ENCODE peak calls at places on chromosomes 12 and 14, in four cellular contexts. Q, G, A and W are unnamed samples.

GRCh38 chr12:65592416-65592815 is 231.9 kb upstream of the HMGA2 start:
- DNase-seq in Q (no peak), G (no peak), A (no peak), W (no peak)

GRCh38 chr12:52243774-52244614 is 11.0 kb downstream of the KRT7 start:
- DNase-seq in Q (peak; percentile 98), G (peak; percentile 95), A (peak; percentile 95), W (peak; percentile 91)

GRCh38 chr12:74922117-74922516 is 287.5 kb downstream of the KCNC2 start:
- DNase-seq in Q (no peak), G (no peak), A (no peak), W (no peak)

GRCh38 chr14:22427771-22428228 is 161.2 kb downstream of the DAD1 start:
- DNase-seq in Q (no peak), G (peak; percentile 87), A (peak; percentile 45), W (peak; percentile 65)

GRCh38 chr12:95143784-95144205 is 70.4 kb upstream of the NR2C1 start:
- DNase-seq in Q (no peak), G (peak; percentile 51), A (no peak), W (no peak)

GRCh38 chr12:32558941-32559340 is 120.2 kb upstream of the DNM1L start:
- DNase-seq in Q (no peak), G (peak; percentile 85), A (no peak), W (no peak)

GRCh38 chr12:89345376-89345775 is 6.9 kb downstream of the DUSP6 start:
- DNase-seq in Q (no peak), G (no peak), A (no peak), W (no peak)

GRCh38 chr12:79452906-79453305 is 237.9 kb downstream of the PAWR start:
- DNase-seq in Q (no peak), G (no peak), A (no peak), W (no peak)

GRCh38 chr12:68823711-68824110 is 15.7 kb downstream of the MDM2 start:
- DNase-seq in Q (no peak), G (no peak), A (no peak), W (peak; percentile 27)

GRCh38 chr12:30746190-30746589 is 8.6 kb downstream of the CAPRIN2 start:
- DNase-seq in Q (no peak), G (no peak), A (no peak), W (peak; percentile 18)

GRCh38 chr14:105087308-105087962 is 22.2 kb upstream of the GPR132 start:
- DNase-seq in Q (peak; percentile 84), G (peak; percentile 86), A (peak; percentile 19), W (peak; percentile 80)

GRCh38 chr12:49549735-49550710 is 11.2 kb downstream of the KCNH3 start:
- DNase-seq in Q (no peak), G (no peak), A (no peak), W (no peak)

GRCh38 chr12:19482551-19483109 is 43.3 kb downstream of the AEBP2 start:
- DNase-seq in Q (no peak), G (no peak), A (peak; percentile 76), W (peak; percentile 44)

GRCh38 chr12:6554168-6554989 is 1.5 kb downstream of the IFFO1 start:
- DNase-seq in Q (peak; percentile 85), G (peak; percentile 85), A (peak; percentile 82), W (peak; percentile 37)

GRCh38 chr14:94474581-94475031 is 1.4 kb downstream of the SERPINA9 start:
- DNase-seq in Q (no peak), G (peak; percentile 12), A (no peak), W (peak; percentile 15)

GRCh38 chr14:52399886-52400599 is 85.9 kb downstream of the PTGER2 start:
- DNase-seq in Q (no peak), G (peak; percentile 43), A (no peak), W (peak; percentile 4)

GRCh38 chr12:89988156-89988555 is 279.5 kb upstream of the ATP2B1 start:
- DNase-seq in Q (peak; percentile 43), G (peak; percentile 36), A (no peak), W (no peak)

GRCh38 chr14:33484264-33484663 is 466.6 kb downstream of the EGLN3 start:
- DNase-seq in Q (no peak), G (no peak), A (no peak), W (no peak)

GRCh38 chr14:45868863-45869262 is 615.9 kb upstream of the MIS18BP1 start:
- DNase-seq in Q (no peak), G (no peak), A (no peak), W (no peak)

GRCh38 chr12:49566361-49566760 is 1.6 kb downstream of the MCRS1 start:
- DNase-seq in Q (no peak), G (no peak), A (no peak), W (no peak)

GRCh38 chr12:105721051-105721825 is 390.7 kb downstream of the C12orf75 start:
- DNase-seq in Q (no peak), G (peak; percentile 43), A (no peak), W (no peak)

GRCh38 chr12:92149563-92149962 is 3.9 kb upstream of the BTG1 start:
- DNase-seq in Q (no peak), G (no peak), A (no peak), W (no peak)

GRCh38 chr14:56730468-56731145 is 79.7 kb downstream of the OTX2 start:
- DNase-seq in Q (no peak), G (no peak), A (no peak), W (no peak)
- H3K4me3 ChIP-seq in Q (no peak overlapping the region), G (no peak overlapping the region), A (no peak overlapping the region), W (no peak overlapping the region)

DNA sequence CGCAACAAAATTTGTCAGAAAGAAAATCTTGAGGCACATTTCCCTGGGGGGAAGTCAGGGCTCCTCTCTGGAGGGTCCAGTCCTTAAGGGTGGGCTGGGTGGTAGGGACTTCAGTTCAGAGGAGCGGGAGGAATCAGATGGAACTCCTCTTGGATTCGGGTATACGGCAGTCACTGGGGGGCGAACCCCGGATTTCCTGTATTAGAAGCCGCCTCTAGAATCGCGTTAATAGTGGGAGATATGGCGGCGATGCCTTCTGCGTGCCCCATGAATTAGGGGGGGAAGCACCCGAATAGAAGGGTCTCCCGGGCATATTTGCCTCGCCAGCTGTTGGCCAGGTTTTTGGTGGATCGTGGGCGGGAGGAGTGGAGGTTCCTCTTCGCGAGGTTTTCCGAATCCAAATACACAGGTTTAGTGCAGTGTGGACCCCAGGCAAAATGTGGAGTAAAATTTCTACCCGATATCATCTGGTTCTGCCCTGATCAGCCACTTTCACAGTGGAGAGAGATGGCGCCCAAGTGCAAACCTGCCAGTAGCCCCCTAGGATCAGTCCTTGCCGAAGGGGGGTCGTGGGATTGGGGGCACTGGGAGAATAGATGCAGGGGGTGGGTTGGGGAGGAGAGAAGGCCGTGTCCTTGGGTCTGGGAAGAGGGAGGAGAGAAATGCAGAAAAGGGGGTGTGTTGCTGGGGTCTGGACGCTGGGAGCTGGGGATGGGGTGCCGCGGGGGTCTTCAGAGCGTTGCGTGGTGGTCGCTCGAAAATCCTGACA is 637 bp downstream of the MEG3 start:
- DNase-seq in Q (no peak), G (peak; percentile 56), A (no peak), W (no peak)
- H3K4me3 ChIP-seq in Q (no peak overlapping the region), G (peak overlapping the region; percentile 94), A (peak overlapping the region; percentile 50), W (peak overlapping the region; percentile 29)

GRCh38 chr12:120498870-120499515 is 3.1 kb downstream of the DYNLL1 start:
- DNase-seq in Q (no peak), G (no peak), A (no peak), W (peak; percentile 41)
- H3K4me3 ChIP-seq in Q (no peak overlapping the region), G (no peak overlapping the region), A (no peak overlapping the region), W (no peak overlapping the region)

GRCh38 chr12:48115957-48116356 is 3.2 kb upstream of the PFKM start:
- DNase-seq in Q (no peak), G (no peak), A (no peak), W (no peak)

GRCh38 chr12:48119834-48120195 is 651 bp downstream of the PFKM start:
- DNase-seq in Q (no peak), G (no peak), A (no peak), W (no peak)

GRCh38 chr12:48119078-48119833 is at the start of gene PFKM:
- DNase-seq in Q (peak; percentile 84), G (peak; percentile 94), A (peak; percentile 95), W (peak; percentile 90)

GRCh38 chr12:48121522-48121921 is 2.4 kb downstream of the PFKM start:
- DNase-seq in Q (no peak), G (no peak), A (no peak), W (no peak)

DNA sequence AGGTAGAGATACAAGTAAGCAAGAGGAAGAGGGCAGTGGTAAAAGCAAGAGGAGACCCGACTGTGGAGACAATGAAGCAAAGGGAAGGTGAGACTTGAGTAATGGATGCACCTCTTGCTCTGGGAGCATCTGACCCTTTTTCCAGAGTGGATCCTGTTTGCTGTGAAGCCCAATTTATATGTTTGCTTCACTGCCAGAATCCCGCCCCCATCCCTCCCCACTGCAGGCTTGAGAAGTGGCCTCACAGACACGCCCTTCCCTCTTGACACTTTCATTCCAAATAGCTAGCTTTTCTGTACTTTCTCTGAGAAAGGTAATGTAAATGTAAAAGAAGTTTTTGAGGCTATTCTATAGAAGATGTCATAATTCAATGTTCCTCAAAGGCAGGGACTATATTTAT is 673 bp upstream of the PFKM start:
- DNase-seq in Q (peak; percentile 9), G (peak; percentile 16), A (no peak), W (no peak)
- H3K4me3 ChIP-seq in Q (peak overlapping the region; percentile 71), G (peak overlapping the region; percentile 91), A (no peak overlapping the region), W (no peak overlapping the region)